ENCODE peak calls at places on chromosomes 16 and 17, in four cellular contexts. One of them, this sample, is unnamed.

GRCh38 chr17:62869885-62870580 is 61.9 kb upstream of the MARCHF10 start:
- DNase-seq in fibroblast of the aortic adventitia: peak; percentile 32
- DNase-seq in lower leg skin: no peak
- DNase-seq in cardiac muscle cell: peak; percentile 55
- DNase-seq in this sample: no peak

GRCh38 chr17:49798182-49798581 is 9.7 kb downstream of the KAT7 start:
- DNase-seq in cardiac muscle cell: no peak
- DNase-seq in lower leg skin: no peak
- DNase-seq in fibroblast of the aortic adventitia: no peak
- DNase-seq in this sample: no peak

GRCh38 chr17:65268832-65269231 is 131.7 kb downstream of the RGS9 start:
- DNase-seq in lower leg skin: no peak
- DNase-seq in fibroblast of the aortic adventitia: peak; percentile 22
- DNase-seq in cardiac muscle cell: no peak
- DNase-seq in this sample: no peak

GRCh38 chr17:80797741-80798594 is 193.7 kb upstream of the CHMP6 start:
- DNase-seq in fibroblast of the aortic adventitia: no peak
- DNase-seq in cardiac muscle cell: no peak
- DNase-seq in lower leg skin: peak; percentile 75
- DNase-seq in this sample: no peak

GRCh38 chr16:48335961-48336360 is 49.3 kb downstream of the SIAH1 start:
- DNase-seq in lower leg skin: no peak
- DNase-seq in fibroblast of the aortic adventitia: peak; percentile 72
- DNase-seq in cardiac muscle cell: no peak
- DNase-seq in this sample: no peak

GRCh38 chr17:14845562-14846335 is 419.4 kb downstream of the PMP22 start:
- DNase-seq in fibroblast of the aortic adventitia: no peak
- DNase-seq in cardiac muscle cell: no peak
- DNase-seq in lower leg skin: no peak
- DNase-seq in this sample: no peak

GRCh38 chr17:37147301-37147812 is 198.6 kb downstream of the AATF start:
- DNase-seq in fibroblast of the aortic adventitia: no peak
- DNase-seq in lower leg skin: no peak
- DNase-seq in cardiac muscle cell: no peak
- DNase-seq in this sample: no peak

GRCh38 chr16:85302018-85302847 is 190.0 kb upstream of the CIBAR2 start:
- DNase-seq in cardiac muscle cell: no peak
- DNase-seq in lower leg skin: no peak
- DNase-seq in fibroblast of the aortic adventitia: no peak
- DNase-seq in this sample: no peak

GRCh38 chr16:51071326-51071725 is 79.7 kb downstream of the SALL1 start:
- DNase-seq in cardiac muscle cell: no peak
- DNase-seq in lower leg skin: peak; percentile 43
- DNase-seq in fibroblast of the aortic adventitia: no peak
- DNase-seq in this sample: no peak

GRCh38 chr16:11630230-11631056 is 37.8 kb upstream of the SNN start:
- DNase-seq in cardiac muscle cell: no peak
- DNase-seq in fibroblast of the aortic adventitia: no peak
- DNase-seq in lower leg skin: no peak
- DNase-seq in this sample: no peak

GRCh38 chr17:46818319-46818928 is at the start of gene WNT3:
- DNase-seq in fibroblast of the aortic adventitia: no peak
- DNase-seq in lower leg skin: no peak
- DNase-seq in cardiac muscle cell: peak; percentile 36
- DNase-seq in this sample: no peak

GRCh38 chr16:81315271-81316175 is 761 bp downstream of the GAN start:
- DNase-seq in lower leg skin: peak; percentile 89
- DNase-seq in cardiac muscle cell: peak; percentile 62
- DNase-seq in fibroblast of the aortic adventitia: peak; percentile 46
- DNase-seq in this sample: peak; percentile 48
- TF ChIP-seq CTCF in lower leg skin: no peak
- TF ChIP-seq CTCF in cardiac muscle cell: peak; percentile 11
- TF ChIP-seq CTCF in fibroblast of the aortic adventitia: peak; percentile 23
- TF ChIP-seq CTCF in this sample: no peak

DNA sequence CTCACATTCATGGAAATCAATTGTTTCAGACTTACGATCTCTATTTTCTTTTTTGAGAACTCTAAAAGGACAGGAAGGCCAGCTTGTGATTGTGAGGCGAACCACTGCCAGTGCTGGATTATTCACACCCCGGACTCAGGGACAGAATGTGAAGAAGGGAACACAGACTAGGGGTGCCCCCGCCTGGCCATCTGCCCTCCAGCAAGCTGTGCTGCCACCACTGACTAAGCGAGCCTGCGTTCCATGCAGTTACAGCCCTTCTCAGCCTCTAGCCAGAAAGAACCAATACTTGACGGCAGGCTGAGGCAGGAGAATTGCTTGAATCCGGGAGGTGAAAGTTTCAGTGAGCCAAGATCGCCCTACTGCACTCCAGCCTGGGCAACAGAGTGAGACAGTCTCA is 2.8 kb downstream of the HAGH start:
- DNase-seq in cardiac muscle cell: peak; percentile 58
- DNase-seq in lower leg skin: no peak
- DNase-seq in fibroblast of the aortic adventitia: peak; percentile 30
- DNase-seq in this sample: no peak
- TF ChIP-seq CTCF in cardiac muscle cell: peak; percentile 35
- TF ChIP-seq CTCF in lower leg skin: no peak
- TF ChIP-seq CTCF in fibroblast of the aortic adventitia: no peak
- TF ChIP-seq CTCF in this sample: no peak

GRCh38 chr17:33299115-33299514 is 6.0 kb upstream of the ASIC2 start:
- DNase-seq in cardiac muscle cell: no peak
- DNase-seq in fibroblast of the aortic adventitia: no peak
- DNase-seq in lower leg skin: peak; percentile 26
- DNase-seq in this sample: no peak
- TF ChIP-seq CTCF in cardiac muscle cell: no peak
- TF ChIP-seq CTCF in fibroblast of the aortic adventitia: no peak
- TF ChIP-seq CTCF in lower leg skin: no peak
- TF ChIP-seq CTCF in this sample: no peak

GRCh38 chr17:3802461-3803307 is 1.7 kb upstream of the ITGAE start:
- DNase-seq in lower leg skin: peak; percentile 78
- DNase-seq in cardiac muscle cell: no peak
- DNase-seq in fibroblast of the aortic adventitia: peak; percentile 87
- DNase-seq in this sample: no peak
- TF ChIP-seq CTCF in lower leg skin: peak; percentile 55
- TF ChIP-seq CTCF in cardiac muscle cell: no peak
- TF ChIP-seq CTCF in fibroblast of the aortic adventitia: no peak
- TF ChIP-seq CTCF in this sample: no peak

GRCh38 chr16:89593841-89594240 is 18.3 kb downstream of the CPNE7 start:
- DNase-seq in lower leg skin: no peak
- DNase-seq in cardiac muscle cell: no peak
- DNase-seq in fibroblast of the aortic adventitia: no peak
- DNase-seq in this sample: no peak
- TF ChIP-seq CTCF in lower leg skin: no peak
- TF ChIP-seq CTCF in cardiac muscle cell: no peak
- TF ChIP-seq CTCF in fibroblast of the aortic adventitia: no peak
- TF ChIP-seq CTCF in this sample: no peak

GRCh38 chr17:82679586-82680465 is 18.7 kb downstream of the RAB40B start:
- DNase-seq in fibroblast of the aortic adventitia: no peak
- DNase-seq in lower leg skin: no peak
- DNase-seq in cardiac muscle cell: no peak
- DNase-seq in this sample: no peak
- TF ChIP-seq CTCF in fibroblast of the aortic adventitia: no peak
- TF ChIP-seq CTCF in lower leg skin: no peak
- TF ChIP-seq CTCF in cardiac muscle cell: no peak
- TF ChIP-seq CTCF in this sample: no peak

GRCh38 chr16:67015317-67015731 is 13.6 kb upstream of the CBFB start:
- DNase-seq in cardiac muscle cell: no peak
- DNase-seq in fibroblast of the aortic adventitia: no peak
- DNase-seq in lower leg skin: peak; percentile 63
- DNase-seq in this sample: no peak
- TF ChIP-seq CTCF in cardiac muscle cell: no peak
- TF ChIP-seq CTCF in fibroblast of the aortic adventitia: no peak
- TF ChIP-seq CTCF in lower leg skin: no peak
- TF ChIP-seq CTCF in this sample: no peak

GRCh38 chr17:50911450-50911849 is 45.3 kb upstream of the TOB1 start:
- DNase-seq in cardiac muscle cell: no peak
- DNase-seq in fibroblast of the aortic adventitia: no peak
- DNase-seq in lower leg skin: no peak
- DNase-seq in this sample: no peak

GRCh38 chr17:50913120-50913519 is 47.0 kb upstream of the TOB1 start:
- DNase-seq in lower leg skin: no peak
- DNase-seq in cardiac muscle cell: no peak
- DNase-seq in fibroblast of the aortic adventitia: no peak
- DNase-seq in this sample: no peak

GRCh38 chr17:50909765-50910661 is 43.9 kb upstream of the TOB1 start:
- DNase-seq in fibroblast of the aortic adventitia: no peak
- DNase-seq in lower leg skin: no peak
- DNase-seq in cardiac muscle cell: no peak
- DNase-seq in this sample: no peak

GRCh38 chr17:50914510-50914849 is 48.3 kb upstream of the TOB1 start:
- DNase-seq in lower leg skin: no peak
- DNase-seq in fibroblast of the aortic adventitia: no peak
- DNase-seq in cardiac muscle cell: no peak
- DNase-seq in this sample: no peak

GRCh38 chr17:50911890-50912289 is 45.7 kb upstream of the TOB1 start:
- DNase-seq in cardiac muscle cell: no peak
- DNase-seq in lower leg skin: no peak
- DNase-seq in fibroblast of the aortic adventitia: no peak
- DNase-seq in this sample: no peak
- TF ChIP-seq CTCF in cardiac muscle cell: no peak
- TF ChIP-seq CTCF in lower leg skin: no peak
- TF ChIP-seq CTCF in fibroblast of the aortic adventitia: no peak
- TF ChIP-seq CTCF in this sample: no peak